ENCODE peak calls at places on chromosome 16, in nine cellular contexts. P is IMR-90, G is ovary, X is testis, Z is body of pancreas, E is uterus, M is vagina, J is transverse colon, L is spleen. W is an unnamed sample.

GRCh38 chr16:71883193-71883848 is 661 bp downstream of the ZNF821 start:
- DNase-seq in M (no peak), L (peak; percentile 91), Z (peak; percentile 24), P (peak; percentile 6), J (peak; percentile 61), G (peak; percentile 69), X (peak; percentile 54), E (peak; percentile 40), W (peak; percentile 40)

GRCh38 chr16:1900452-1900774 is 17.8 kb downstream of the HS3ST6 start:
- DNase-seq in L (no peak), J (no peak), P (no peak), G (no peak), M (no peak), E (no peak), X (no peak), Z (no peak), W (no peak)

GRCh38 chr16:67719048-67719777 is at the start of gene GFOD2:
- DNase-seq in M (peak; percentile 94), E (peak; percentile 97), P (peak; percentile 92), Z (peak; percentile 97), G (peak; percentile 98), X (peak; percentile 97), L (peak; percentile 99), J (peak; percentile 98), W (peak; percentile 98)

GRCh38 chr16:12228607-12229499 is 252.3 kb downstream of the SNX29 start:
- DNase-seq in E (peak; percentile 28), L (no peak), X (peak; percentile 69), G (peak; percentile 76), M (no peak), J (peak; percentile 80), P (peak; percentile 71), Z (no peak), W (peak; percentile 34)

GRCh38 chr16:17556276-17557052 is 85.7 kb upstream of the XYLT1 start:
- DNase-seq in J (no peak), Z (no peak), M (no peak), G (no peak), P (peak; percentile 33), L (no peak), E (no peak), X (no peak), W (no peak)

GRCh38 chr16:15427648-15428239 is 6.6 kb upstream of the BMERB1 start:
- DNase-seq in M (no peak), E (peak; percentile 80), Z (peak; percentile 83), L (peak; percentile 81), X (peak; percentile 77), G (peak; percentile 86), J (peak; percentile 55), P (peak; percentile 84), W (peak; percentile 69)

GRCh38 chr16:19415461-19415860 is 2.2 kb upstream of the TMC5 start:
- DNase-seq in X (no peak), M (no peak), J (peak; percentile 60), P (no peak), G (no peak), L (no peak), Z (peak; percentile 22), E (no peak), W (no peak)

GRCh38 chr16:12545792-12546342 is 257.8 kb downstream of the CPPED1 start:
- DNase-seq in L (no peak), X (no peak), Z (no peak), E (no peak), G (no peak), P (no peak), J (no peak), M (no peak), W (no peak)

GRCh38 chr16:75266738-75267630 is 15.6 kb upstream of the BCAR1 start:
- DNase-seq in G (peak; percentile 48), E (peak; percentile 26), X (no peak), J (no peak), M (no peak), P (no peak), Z (no peak), L (no peak), W (no peak)
- H3K4me3 ChIP-seq in G (no peak overlapping the region), E (no peak overlapping the region), X (peak overlapping the region; percentile 97), J (no peak overlapping the region), M (peak overlapping the region; percentile 55), P (no peak overlapping the region), Z (no peak overlapping the region), L (no peak overlapping the region), W (no peak overlapping the region)

GRCh38 chr16:57514891-57515600 is 21.3 kb downstream of the CCDC102A start:
- DNase-seq in P (no peak), J (no peak), G (no peak), X (no peak), Z (no peak), M (no peak), L (peak; percentile 81), E (peak; percentile 48), W (peak; percentile 45)

GRCh38 chr16:57516176-57516725 is 20.1 kb downstream of the CCDC102A start:
- DNase-seq in P (no peak), J (no peak), X (no peak), E (no peak), L (no peak), G (no peak), M (no peak), Z (no peak), W (peak; percentile 22)

GRCh38 chr16:57513371-57514102 is 22.8 kb downstream of the CCDC102A start:
- DNase-seq in J (peak; percentile 60), P (no peak), L (no peak), E (peak; percentile 69), M (no peak), Z (no peak), G (no peak), X (no peak), W (no peak)

GRCh38 chr16:57512296-57513001 is 23.9 kb downstream of the CCDC102A start:
- DNase-seq in J (no peak), E (no peak), P (no peak), Z (no peak), L (no peak), M (no peak), X (no peak), G (no peak), W (no peak)

DNA sequence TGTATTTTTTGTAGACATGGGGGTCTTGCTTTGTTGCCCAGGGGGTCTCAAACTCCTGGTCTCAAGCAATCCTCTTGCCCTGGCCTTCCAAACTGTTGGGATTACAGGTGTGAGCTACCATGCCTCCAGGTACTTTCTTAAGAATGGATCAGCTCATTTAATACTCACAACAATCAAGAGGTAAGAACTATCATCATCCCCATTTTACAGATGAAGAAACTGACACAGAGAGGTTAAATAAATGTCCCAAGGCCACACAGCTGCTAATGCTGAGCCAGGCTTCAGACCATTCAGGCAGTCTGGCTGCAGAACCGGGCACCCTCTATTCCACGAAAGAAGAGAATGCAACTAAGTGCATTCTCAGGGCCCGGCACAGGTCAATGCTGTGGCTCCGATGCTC is 22.0 kb downstream of the CCDC102A start:
- DNase-seq in L (no peak), P (no peak), M (no peak), Z (no peak), X (no peak), E (no peak), J (no peak), G (no peak), W (no peak)
- TF ChIP-seq POLR2A in L (no peak), P (no peak), M (no peak), Z (no peak), X (no peak), E (no peak), J (no peak), G (no peak), W (no peak)

GRCh38 chr16:22071352-22071923 is 20.9 kb upstream of the VWA3A start:
- DNase-seq in P (no peak), G (no peak), J (no peak), E (no peak), M (no peak), X (no peak), Z (no peak), L (no peak), W (no peak)

GRCh38 chr16:22075043-22075757 is 17.1 kb upstream of the VWA3A start:
- DNase-seq in E (no peak), L (no peak), J (no peak), Z (no peak), X (no peak), M (no peak), G (no peak), P (peak; percentile 75), W (no peak)

GRCh38 chr16:22075776-22076175 is 16.6 kb upstream of the VWA3A start:
- DNase-seq in G (no peak), X (no peak), J (no peak), P (peak; percentile 19), M (no peak), L (no peak), Z (no peak), E (no peak), W (no peak)

GRCh38 chr16:22073350-22073749 is 19.0 kb upstream of the VWA3A start:
- DNase-seq in M (no peak), Z (no peak), E (no peak), P (peak; percentile 15), J (no peak), L (no peak), X (no peak), G (no peak), W (no peak)

DNA sequence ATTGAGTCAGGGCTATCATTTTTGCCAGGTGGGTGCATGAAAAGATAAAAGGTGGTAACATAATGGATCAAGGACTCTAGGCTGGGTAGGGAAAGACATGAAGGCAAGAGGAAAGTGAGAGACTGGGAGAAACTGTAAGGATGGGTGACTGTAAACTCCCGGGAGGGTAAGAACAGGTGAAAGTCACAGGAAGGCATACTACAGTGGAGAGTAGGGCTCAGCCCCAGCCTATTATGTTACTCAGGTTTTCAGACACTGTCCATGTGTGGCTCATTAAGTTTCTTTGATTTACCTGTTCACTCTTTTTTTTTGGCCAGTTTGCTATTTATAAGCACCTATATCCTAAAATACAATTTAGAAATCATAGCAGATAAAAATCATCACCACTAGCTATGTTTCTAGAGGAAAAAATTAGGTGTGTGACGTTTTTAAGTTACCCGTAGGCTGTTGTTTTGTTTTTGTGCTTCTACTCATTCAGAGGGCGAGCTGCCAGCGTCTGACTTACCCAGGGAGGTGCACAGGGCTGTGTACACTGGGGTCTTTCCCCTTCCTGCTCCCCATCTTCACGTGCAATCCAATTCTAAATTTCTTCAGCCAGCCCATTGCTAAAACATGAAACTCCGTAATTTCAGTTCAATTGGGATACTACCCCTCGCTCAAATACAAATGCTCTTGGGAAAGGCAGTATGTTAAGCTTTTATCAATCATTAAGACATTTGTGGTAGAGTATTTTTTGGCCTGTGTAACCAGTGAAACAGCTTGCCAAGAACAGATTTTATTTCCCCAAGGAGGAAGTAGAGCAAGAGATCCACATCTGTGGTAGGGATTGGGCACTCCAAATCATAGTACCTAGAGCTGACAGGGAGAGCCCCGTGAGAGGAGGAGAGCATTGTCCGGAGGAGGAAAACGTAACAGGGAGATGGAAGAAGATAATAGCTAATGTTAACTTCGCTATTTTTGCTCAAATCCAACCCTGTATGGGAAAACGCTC is 21.7 kb upstream of the VWA3A start:
- DNase-seq in Z (no peak), J (no peak), L (no peak), M (no peak), E (peak; percentile 23), P (peak; percentile 51), G (peak; percentile 53), X (no peak), W (no peak)
- H3K4me3 ChIP-seq in Z (no peak overlapping the region), J (no peak overlapping the region), L (no peak overlapping the region), M (no peak overlapping the region), E (no peak overlapping the region), P (no peak overlapping the region), G (no peak overlapping the region), X (no peak overlapping the region), W (peak overlapping the region; percentile 1)

DNA sequence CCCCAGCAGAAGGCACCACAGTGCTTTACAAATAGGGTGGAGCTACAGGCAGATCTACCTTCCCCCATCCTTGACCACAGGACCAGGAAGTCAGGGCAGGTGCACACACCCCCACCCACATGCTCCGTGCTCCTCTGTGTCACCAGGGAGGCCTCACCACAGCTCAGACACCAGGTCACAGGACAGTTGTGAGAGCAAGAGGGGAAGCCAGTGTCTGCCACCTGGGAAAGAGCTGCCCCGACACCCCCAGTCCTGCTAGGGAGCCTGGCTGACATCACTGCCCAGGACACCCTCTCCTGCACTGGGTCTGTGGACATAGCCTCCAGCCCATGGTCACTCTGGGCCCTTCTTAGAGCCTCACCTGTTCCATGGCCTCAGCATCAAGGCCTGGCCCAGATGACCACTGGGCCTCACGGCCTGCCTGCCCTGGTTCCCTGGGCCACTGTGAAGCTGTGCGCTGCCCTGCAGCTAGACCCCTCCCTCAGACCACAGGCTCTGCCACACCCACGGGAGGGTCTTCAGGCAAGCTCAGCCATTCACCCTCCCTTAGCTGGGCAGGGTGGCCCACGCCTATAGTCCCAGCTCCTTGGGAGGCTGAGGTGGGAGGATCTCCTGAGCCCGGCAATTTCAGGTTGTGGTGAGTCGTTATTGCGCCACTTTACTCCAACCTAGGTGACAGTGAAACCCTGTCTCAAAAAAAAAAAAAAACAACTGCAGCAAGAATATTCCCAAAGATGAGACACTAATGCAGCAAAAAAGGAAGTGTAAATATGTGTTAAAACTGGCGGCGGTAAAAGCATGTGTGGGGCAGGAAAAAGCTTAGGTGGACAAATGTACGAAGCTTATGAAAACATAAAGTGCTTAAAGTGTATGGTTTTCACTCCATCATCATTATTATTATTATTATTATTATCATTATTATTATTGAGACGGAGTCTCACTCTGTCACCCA is 14.2 kb downstream of the POLR3K start:
- DNase-seq in X (no peak), J (peak; percentile 77), G (no peak), E (no peak), L (peak; percentile 92), M (no peak), Z (peak; percentile 21), P (no peak), W (no peak)
- TF ChIP-seq POLR2A in X (no peak), J (peak; percentile 8), G (no peak), E (no peak), L (no peak), M (no peak), Z (no peak), P (no peak), W (no peak)